ENCODE peak calls at places on chromosomes 3 and 15, in four cellular contexts. E is BJ, T is dorsolateral prefrontal cortex, B is upper lobe of left lung. Y is an unnamed sample.

GRCh38 chr3:10185804-10186762 is 21.4 kb downstream of the IRAK2 start:
- DNase-seq in E (no peak), T (no peak), B (no peak), Y (no peak)

GRCh38 chr15:42213481-42213880 is 5.4 kb upstream of the VPS39 start:
- DNase-seq in E (no peak), T (no peak), B (no peak), Y (no peak)

GRCh38 chr3:9739181-9739580 is 7.6 kb downstream of the BRPF1 start:
- DNase-seq in E (no peak), T (no peak), B (no peak), Y (no peak)

GRCh38 chr15:65377105-65377975 is 462 bp downstream of the IGDCC3 start:
- DNase-seq in E (no peak), T (no peak), B (no peak), Y (no peak)

GRCh38 chr3:135896613-135897012 is 68.9 kb upstream of the PPP2R3A start:
- DNase-seq in E (no peak), T (no peak), B (no peak), Y (peak; percentile 19)

GRCh38 chr3:58711871-58712270 is 45.3 kb upstream of the FAM3D start:
- DNase-seq in E (no peak), T (no peak), B (no peak), Y (no peak)

GRCh38 chr15:61830536-61831330 is 229.5 kb downstream of the VPS13C start:
- DNase-seq in E (no peak), T (no peak), B (no peak), Y (no peak)

GRCh38 chr15:23670970-23671369 is 16.1 kb downstream of the NDN start:
- DNase-seq in E (no peak), T (no peak), B (no peak), Y (no peak)

GRCh38 chr3:190694335-190695001 is 168.0 kb downstream of the GMNC start:
- DNase-seq in E (no peak), T (no peak), B (no peak), Y (no peak)

GRCh38 chr15:63176302-63176701 is 13.1 kb upstream of the RAB8B start:
- DNase-seq in E (no peak), T (no peak), B (no peak), Y (peak; percentile 61)

GRCh38 chr15:37880009-37880834 is 54.2 kb upstream of the TMCO5A start:
- DNase-seq in E (no peak), T (no peak), B (no peak), Y (peak; percentile 68)

GRCh38 chr3:149368201-149368849 is 9.1 kb downstream of the TM4SF1 start:
- DNase-seq in E (no peak), T (no peak), B (no peak), Y (no peak)

GRCh38 chr15:63491979-63492378 is 12.4 kb upstream of the USP3 start:
- DNase-seq in E (no peak), T (no peak), B (no peak), Y (peak; percentile 71)

GRCh38 chr3:101778385-101779046 is 495 bp upstream of the NXPE3 start:
- DNase-seq in E (no peak), T (no peak), B (no peak), Y (no peak)

GRCh38 chr15:67063689-67064606 is 1.5 kb upstream of the SMAD3 start:
- DNase-seq in E (no peak), T (no peak), B (peak; percentile 72), Y (no peak)

GRCh38 chr15:31397851-31398661 is 71.4 kb downstream of the KLF13 start:
- DNase-seq in E (no peak), T (no peak), B (no peak), Y (no peak)

GRCh38 chr3:159711560-159712333 is 276.9 kb upstream of the IL12A start:
- DNase-seq in E (peak; percentile 31), T (no peak), B (no peak), Y (peak; percentile 97)

GRCh38 chr3:118889691-118890090 is 145.0 kb downstream of the IGSF11 start:
- DNase-seq in E (no peak), T (no peak), B (no peak), Y (no peak)

GRCh38 chr3:94429517-94429916 is 366.7 kb downstream of the NSUN3 start:
- DNase-seq in E (no peak), T (no peak), B (no peak), Y (peak; percentile 42)

GRCh38 chr15:23648920-23649515 is 1.4 kb upstream of the MAGEL2 start:
- DNase-seq in E (no peak), T (peak; percentile 51), B (no peak), Y (peak; percentile 4)

GRCh38 chr3:43013743-43014155 is 34.6 kb downstream of the GASK1A start:
- DNase-seq in E (no peak), T (no peak), B (no peak), Y (no peak)

GRCh38 chr15:71226536-71227455 is 111.5 kb downstream of the THSD4 start:
- DNase-seq in E (no peak), T (no peak), B (no peak), Y (no peak)

GRCh38 chr3:120162400-120162799 is 68.2 kb upstream of the GSK3B start:
- DNase-seq in E (peak; percentile 51), T (no peak), B (no peak), Y (peak; percentile 68)

GRCh38 chr3:195226900-195227447 is 44.0 kb downstream of the XXYLT1 start:
- DNase-seq in E (no peak), T (no peak), B (peak; percentile 22), Y (no peak)

GRCh38 chr3:133964547-133964946 is 65.2 kb downstream of the SLCO2A1 start:
- DNase-seq in E (no peak), T (no peak), B (no peak), Y (no peak)

GRCh38 chr15:38853608-38854007 is 289.0 kb upstream of the RASGRP1 start:
- DNase-seq in E (no peak), T (no peak), B (no peak), Y (peak; percentile 53)

GRCh38 chr15:64010719-64011118 is 35.6 kb downstream of the DAPK2 start:
- DNase-seq in E (no peak), T (no peak), B (peak; percentile 82), Y (peak; percentile 81)

GRCh38 chr15:85837011-85837433 is 42.3 kb upstream of the KLHL25 start:
- DNase-seq in E (no peak), T (no peak), B (peak; percentile 25), Y (peak; percentile 16)

GRCh38 chr3:52315977-52316764 is at the start of gene DNAH1:
- DNase-seq in E (no peak), T (no peak), B (no peak), Y (no peak)

GRCh38 chr3:12235691-12236090 is 53.2 kb upstream of the PPARG start:
- DNase-seq in E (no peak), T (no peak), B (no peak), Y (peak; percentile 56)

GRCh38 chr3:151750181-151750580 is 16.5 kb downstream of the AADACL2 start:
- DNase-seq in E (no peak), T (no peak), B (no peak), Y (no peak)

GRCh38 chr15:59941612-59942011 is 62.5 kb upstream of the FOXB1 start:
- DNase-seq in E (no peak), T (no peak), B (no peak), Y (no peak)

GRCh38 chr3:81033185-81033584 is 728.3 kb downstream of the GBE1 start:
- DNase-seq in E (no peak), T (no peak), B (no peak), Y (no peak)

GRCh38 chr3:99505646-99506269 is 132.6 kb upstream of the COL8A1 start:
- DNase-seq in E (peak; percentile 87), T (no peak), B (peak; percentile 70), Y (peak; percentile 98)

GRCh38 chr3:114319453-114319852 is 25.6 kb downstream of the TIGIT start:
- DNase-seq in E (peak; percentile 3), T (no peak), B (no peak), Y (peak; percentile 73)

GRCh38 chr3:178684881-178685590 is 148.8 kb downstream of the KCNMB2 start:
- DNase-seq in E (no peak), T (no peak), B (no peak), Y (no peak)

GRCh38 chr3:63968612-63969350 is 54.5 kb downstream of the PSMD6 start:
- DNase-seq in E (no peak), T (no peak), B (no peak), Y (no peak)

GRCh38 chr3:184037816-184038215 is 6.3 kb downstream of the HTR3D start:
- DNase-seq in E (no peak), T (no peak), B (no peak), Y (no peak)
- TF ChIP-seq CTCF in E (no peak), T (no peak), B (no peak), Y (no peak)

GRCh38 chr3:184756151-184756681 is 44.4 kb upstream of the MAGEF1 start:
- DNase-seq in E (no peak), T (no peak), B (no peak), Y (no peak)

GRCh38 chr3:184755315-184755731 is 43.5 kb upstream of the MAGEF1 start:
- DNase-seq in E (no peak), T (no peak), B (no peak), Y (no peak)

GRCh38 chr3:184759666-184760200 is 47.9 kb upstream of the MAGEF1 start:
- DNase-seq in E (no peak), T (no peak), B (no peak), Y (no peak)

GRCh38 chr3:184758056-184758455 is 46.2 kb upstream of the MAGEF1 start:
- DNase-seq in E (no peak), T (no peak), B (no peak), Y (no peak)

GRCh38 chr3:184757010-184757651 is 45.3 kb upstream of the MAGEF1 start:
- DNase-seq in E (no peak), T (peak; percentile 30), B (peak; percentile 34), Y (peak; percentile 95)
- H3K4me3 ChIP-seq in E (no peak overlapping the region), T (no peak overlapping the region), B (peak overlapping the region; percentile 31), Y (no peak overlapping the region)

GRCh38 chr3:46498916-46499519 is 1.2 kb downstream of the RTP3 start:
- DNase-seq in E (no peak), T (no peak), B (no peak), Y (no peak)

GRCh38 chr3:46495901-46496456 is 1.8 kb upstream of the RTP3 start:
- DNase-seq in E (peak; percentile 93), T (no peak), B (no peak), Y (no peak)

GRCh38 chr3:46500631-46501377 is 3.0 kb downstream of the RTP3 start:
- DNase-seq in E (peak; percentile 32), T (no peak), B (no peak), Y (peak; percentile 44)

GRCh38 chr3:46497556-46498265 is at the start of gene RTP3:
- DNase-seq in E (no peak), T (no peak), B (no peak), Y (no peak)

GRCh38 chr3:46496745-46497555 is 826 bp upstream of the RTP3 start:
- DNase-seq in E (no peak), T (no peak), B (no peak), Y (no peak)
- TF ChIP-seq CTCF in E (peak; percentile 33), T (no peak), B (no peak), Y (peak; percentile 30)

DNA sequence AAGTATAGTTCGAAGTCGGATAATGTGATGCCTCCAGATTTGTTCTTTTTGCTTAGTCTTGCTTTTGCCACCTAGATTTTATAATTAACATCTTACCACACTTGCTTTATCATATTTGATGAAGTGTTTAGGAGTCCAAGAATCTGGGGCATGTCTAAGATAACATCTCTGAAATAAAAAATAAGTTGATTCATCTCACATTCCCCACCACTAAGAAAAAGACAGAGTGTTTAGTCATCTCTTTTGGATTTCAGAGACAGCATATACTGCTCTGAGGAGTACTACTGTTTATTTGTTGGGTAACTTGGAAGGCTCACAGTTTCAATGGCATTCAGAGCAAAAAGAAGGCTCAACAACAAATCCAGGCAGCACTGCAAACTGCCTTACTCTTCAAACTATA is 324.2 kb upstream of the ATP11B start:
- DNase-seq in E (no peak), T (no peak), B (no peak), Y (no peak)
- H3K4me3 ChIP-seq in E (no peak overlapping the region), T (no peak overlapping the region), B (no peak overlapping the region), Y (no peak overlapping the region)